ENCODE peak calls at places on chromosomes 11 and 22, in six cellular contexts. W, T, F, G, X and U are unnamed samples.

GRCh38 chr11:60924110-60924905 is at the start of gene TMEM132A:
- DNase-seq in W (peak), T (peak), F (peak), G (no peak), X (peak), U (peak)

GRCh38 chr11:70109903-70110302 is 31.8 kb downstream of the ANO1 start:
- DNase-seq in W (no peak), T (no peak), F (no peak), G (no peak), X (no peak), U (no peak)

GRCh38 chr11:3747704-3748103 is 49.6 kb downstream of the NUP98 start:
- DNase-seq in W (peak), T (no peak), F (no peak), G (peak), X (peak), U (peak)

GRCh38 chr11:120660024-120660565 is 148.5 kb downstream of the GRIK4 start:
- DNase-seq in W (peak), T (peak), F (peak), G (no peak), X (no peak), U (peak)

GRCh38 chr11:31875861-31876625 is 64.9 kb upstream of the PAX6 start:
- DNase-seq in W (peak), T (no peak), F (peak), G (no peak), X (no peak), U (no peak)

GRCh38 chr11:47056261-47056915 is 119.8 kb downstream of the CSTPP1 start:
- DNase-seq in W (peak), T (no peak), F (no peak), G (no peak), X (peak), U (peak)

GRCh38 chr22:38491707-38492348 is 14.3 kb downstream of the DDX17 start:
- DNase-seq in W (no peak), T (no peak), F (no peak), G (no peak), X (no peak), U (no peak)

GRCh38 chr11:68199295-68199987 is 13.7 kb downstream of the KMT5B start:
- DNase-seq in W (no peak), T (no peak), F (no peak), G (no peak), X (no peak), U (no peak)

GRCh38 chr22:44909241-44909640 is 100.6 kb downstream of the PHF21B start:
- DNase-seq in W (no peak), T (no peak), F (no peak), G (no peak), X (no peak), U (no peak)

GRCh38 chr11:69475866-69476714 is 5.4 kb upstream of the LINC01488 start:
- DNase-seq in W (no peak), T (no peak), F (no peak), G (no peak), X (no peak), U (peak)

GRCh38 chr22:49331878-49332277 is 495.8 kb downstream of the BRD1 start:
- DNase-seq in W (no peak), T (no peak), F (no peak), G (no peak), X (no peak), U (no peak)

GRCh38 chr11:68030318-68031135 is at the start of gene NDUFS8:
- DNase-seq in W (peak), T (peak), F (peak), G (peak), X (peak), U (peak)

GRCh38 chr11:115780625-115781024 is 276.4 kb upstream of the CADM1 start:
- DNase-seq in W (no peak), T (no peak), F (no peak), G (no peak), X (no peak), U (no peak)

DNA sequence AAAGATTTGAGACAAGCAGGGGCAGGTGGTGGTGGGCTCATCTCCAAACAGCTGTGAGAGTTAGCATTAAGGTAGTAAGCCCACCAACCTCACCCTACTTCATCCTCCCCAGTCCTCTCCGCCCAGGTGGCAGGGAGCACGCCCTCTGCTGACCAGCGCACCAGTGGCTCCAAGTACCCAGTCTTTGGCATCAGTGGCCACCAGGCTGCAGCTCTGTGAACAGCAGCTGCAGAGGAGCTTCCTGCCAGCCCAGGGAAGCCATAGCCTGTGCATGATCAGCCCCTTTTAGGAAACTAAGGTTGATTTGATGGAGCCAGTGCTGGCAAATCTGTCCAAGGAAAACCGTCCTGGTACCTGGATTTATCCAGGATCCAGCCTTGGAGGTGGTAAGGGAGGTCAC is 21.7 kb downstream of the CAVIN3 start:
- DNase-seq in W (peak), T (no peak), F (peak), G (no peak), X (peak), U (peak)
- TF ChIP-seq CTCF in W (peak), T (peak), F (peak), G (peak), X (peak), U (peak)

GRCh38 chr11:134957540-134958335 is 545.7 kb upstream of the B3GAT1 start:
- DNase-seq in W (no peak), T (no peak), F (no peak), G (no peak), X (no peak), U (no peak)
- TF ChIP-seq CTCF in W (no peak), T (no peak), F (no peak), G (no peak), X (no peak), U (no peak)

GRCh38 chr22:24178502-24179440 is 2.5 kb upstream of the SUSD2 start:
- DNase-seq in W (no peak), T (no peak), F (peak), G (no peak), X (no peak), U (peak)
- TF ChIP-seq CTCF in W (peak), T (peak), F (peak), G (peak), X (peak), U (peak)

GRCh38 chr11:127000291-127000968 is at the start of gene KIRREL3:
- DNase-seq in W (peak), T (no peak), F (peak), G (no peak), X (no peak), U (peak)

GRCh38 chr11:127000991-127001390 is 421 bp upstream of the KIRREL3 start:
- DNase-seq in W (peak), T (no peak), F (peak), G (no peak), X (no peak), U (peak)

GRCh38 chr11:127002669-127003259 is 2.2 kb upstream of the KIRREL3 start:
- DNase-seq in W (no peak), T (no peak), F (peak), G (no peak), X (no peak), U (peak)

GRCh38 chr11:127006311-127006710 is 5.7 kb upstream of the KIRREL3 start:
- DNase-seq in W (peak), T (no peak), F (no peak), G (no peak), X (peak), U (peak)

GRCh38 chr11:127003260-127003981 is 2.9 kb upstream of the KIRREL3 start:
- DNase-seq in W (peak), T (peak), F (peak), G (no peak), X (no peak), U (peak)
- TF ChIP-seq CTCF in W (peak), T (peak), F (peak), G (peak), X (no peak), U (peak)

GRCh38 chr11:109012996-109013395 is 348.1 kb downstream of the DDX10 start:
- DNase-seq in W (no peak), T (no peak), F (no peak), G (no peak), X (no peak), U (no peak)

GRCh38 chr11:109016724-109017123 is 351.9 kb downstream of the DDX10 start:
- DNase-seq in W (no peak), T (no peak), F (no peak), G (no peak), X (no peak), U (no peak)

GRCh38 chr11:109017489-109017888 is 352.6 kb downstream of the DDX10 start:
- DNase-seq in W (no peak), T (no peak), F (no peak), G (no peak), X (no peak), U (no peak)

GRCh38 chr11:109018639-109019038 is 353.8 kb downstream of the DDX10 start:
- DNase-seq in W (no peak), T (no peak), F (no peak), G (no peak), X (no peak), U (no peak)

DNA sequence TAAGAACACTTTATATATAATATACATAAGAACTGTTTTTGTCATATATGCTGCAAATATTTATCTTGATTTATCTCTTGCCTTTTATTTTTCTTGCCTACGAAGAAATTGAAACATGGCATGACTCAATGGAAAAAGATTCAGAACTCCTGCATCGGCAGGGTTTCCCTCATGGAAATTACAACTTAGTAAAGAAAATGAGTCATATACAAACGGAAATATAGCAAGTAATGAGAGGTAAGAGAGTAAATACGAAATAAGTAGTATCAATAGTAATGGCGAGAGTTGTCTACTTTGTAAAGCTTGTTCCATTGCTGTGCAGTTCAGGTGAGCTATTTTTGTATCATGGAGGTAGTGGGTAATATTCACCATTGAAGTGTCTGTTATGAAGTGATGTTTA is 350.4 kb downstream of the DDX10 start:
- DNase-seq in W (peak), T (no peak), F (no peak), G (no peak), X (peak), U (peak)
- TF ChIP-seq CTCF in W (no peak), T (no peak), F (no peak), G (no peak), X (no peak), U (no peak)

DNA sequence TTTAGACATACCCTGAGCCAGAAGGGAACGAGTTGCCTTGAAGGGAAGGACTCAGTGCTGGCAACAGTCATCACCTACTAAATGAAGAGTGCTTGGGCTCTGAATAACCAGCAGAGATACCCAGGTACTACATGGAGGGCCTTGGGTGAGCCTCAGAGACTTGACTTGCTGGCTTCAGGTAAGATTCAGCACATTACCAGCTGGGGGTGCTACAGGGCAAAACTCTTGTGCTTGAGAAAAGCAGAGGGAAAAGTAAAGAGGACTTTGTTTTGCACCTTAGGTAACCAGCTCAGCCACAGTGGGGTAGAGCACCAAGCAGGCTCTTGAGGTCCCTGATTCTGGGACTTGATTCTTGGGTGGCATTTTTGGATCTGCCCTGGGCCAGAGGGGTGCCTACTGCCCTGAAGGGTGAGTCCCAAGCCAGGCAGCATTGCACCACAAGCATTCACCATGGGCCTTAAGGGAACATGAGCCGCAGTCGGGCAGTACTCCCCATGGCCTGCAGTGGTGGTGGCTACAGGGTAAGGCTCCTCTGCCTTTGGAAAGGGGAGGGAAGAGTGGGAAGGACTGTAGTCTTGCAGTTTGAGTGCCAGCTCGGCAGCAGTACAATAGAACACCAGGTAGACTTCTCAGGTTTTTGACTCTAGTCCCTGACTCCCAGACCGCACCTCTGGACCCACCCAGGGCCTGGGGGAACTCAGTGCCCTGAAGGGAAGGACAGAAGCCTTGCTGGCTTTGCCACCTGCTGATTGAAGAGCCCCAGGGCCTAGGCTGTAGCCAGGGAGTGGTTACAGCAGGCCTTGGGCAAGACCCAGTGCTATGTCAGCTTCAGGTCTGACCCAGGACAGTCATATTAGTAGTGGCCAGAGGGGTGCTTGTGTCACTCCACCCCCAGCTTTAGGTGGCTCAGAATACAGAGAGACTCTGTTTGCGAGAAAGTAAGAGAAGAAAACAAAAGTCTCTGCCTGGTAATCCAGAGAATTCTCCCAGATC is 22.7 kb upstream of the PLEKHA7 start:
- DNase-seq in W (no peak), T (no peak), F (peak), G (no peak), X (no peak), U (no peak)
- TF ChIP-seq CTCF in W (no peak), T (no peak), F (peak), G (no peak), X (no peak), U (no peak)